ENCODE peak calls at places on chromosomes 4 and X, in six cellular contexts. One of them, this sample, is unnamed. For H3K9me3, the result is how much of the 10 kb centered on the place peaks cover.

GRCh38 chr4:40121515-40121914 is 64.9 kb downstream of the N4BP2 start:
- DNase-seq in esophagus squamous epithelium: no peak
- DNase-seq in lower lobe of right lung: no peak
- DNase-seq in uterus: no peak
- DNase-seq in testis: no peak
- DNase-seq in ovary: no peak
- DNase-seq in this sample: no peak

GRCh38 chr4:26218677-26219181 is 102.1 kb upstream of the RBPJ start:
- DNase-seq in esophagus squamous epithelium: no peak
- DNase-seq in lower lobe of right lung: no peak
- DNase-seq in uterus: no peak
- DNase-seq in testis: no peak
- DNase-seq in ovary: no peak
- DNase-seq in this sample: peak

GRCh38 chr4:6753103-6753560 is 29.4 kb upstream of the KIAA0232 start:
- DNase-seq in esophagus squamous epithelium: no peak
- DNase-seq in lower lobe of right lung: peak
- DNase-seq in uterus: no peak
- DNase-seq in testis: no peak
- DNase-seq in ovary: no peak
- DNase-seq in this sample: no peak

GRCh38 chr4:76457885-76458284 is 22.9 kb downstream of the SHROOM3 start:
- DNase-seq in esophagus squamous epithelium: no peak
- DNase-seq in lower lobe of right lung: no peak
- DNase-seq in uterus: no peak
- DNase-seq in testis: no peak
- DNase-seq in ovary: no peak
- DNase-seq in this sample: no peak

GRCh38 chr4:80196259-80197131 is 808 bp upstream of the PRDM8 start:
- DNase-seq in esophagus squamous epithelium: no peak
- DNase-seq in lower lobe of right lung: no peak
- DNase-seq in uterus: no peak
- DNase-seq in testis: no peak
- DNase-seq in ovary: no peak
- DNase-seq in this sample: no peak

GRCh38 chr4:153634737-153635353 is 49.2 kb upstream of the TLR2 start:
- DNase-seq in esophagus squamous epithelium: no peak
- DNase-seq in lower lobe of right lung: no peak
- DNase-seq in uterus: no peak
- DNase-seq in testis: no peak
- DNase-seq in ovary: no peak
- DNase-seq in this sample: no peak

GRCh38 chr4:169225058-169225751 is 45.6 kb downstream of the SH3RF1 start:
- DNase-seq in esophagus squamous epithelium: no peak
- DNase-seq in lower lobe of right lung: no peak
- DNase-seq in uterus: no peak
- DNase-seq in testis: no peak
- DNase-seq in ovary: no peak
- DNase-seq in this sample: no peak

GRCh38 chr4:123397276-123398150 is 918 bp downstream of the SPRY1 start:
- DNase-seq in esophagus squamous epithelium: no peak
- DNase-seq in lower lobe of right lung: peak
- DNase-seq in uterus: peak
- DNase-seq in testis: peak
- DNase-seq in ovary: peak
- DNase-seq in this sample: peak

GRCh38 chrX:79366888-79367749 is at the start of gene ITM2A:
- DNase-seq in esophagus squamous epithelium: no peak
- DNase-seq in lower lobe of right lung: peak
- DNase-seq in uterus: peak
- DNase-seq in testis: peak
- DNase-seq in ovary: peak
- DNase-seq in this sample: peak

GRCh38 chr4:137946423-137946822 is 295.7 kb downstream of the SLC7A11 start:
- DNase-seq in esophagus squamous epithelium: no peak
- DNase-seq in lower lobe of right lung: no peak
- DNase-seq in uterus: no peak
- DNase-seq in testis: no peak
- DNase-seq in ovary: no peak
- DNase-seq in this sample: no peak

GRCh38 chr4:158667651-158668198 is 4.0 kb downstream of the C4orf46 start:
- DNase-seq in esophagus squamous epithelium: no peak
- DNase-seq in lower lobe of right lung: no peak
- DNase-seq in uterus: no peak
- DNase-seq in testis: no peak
- DNase-seq in ovary: no peak
- DNase-seq in this sample: peak

GRCh38 chr4:137610960-137611359 is 78.7 kb upstream of the PCDH18 start:
- DNase-seq in esophagus squamous epithelium: no peak
- DNase-seq in lower lobe of right lung: no peak
- DNase-seq in uterus: no peak
- DNase-seq in testis: peak
- DNase-seq in ovary: no peak
- DNase-seq in this sample: peak

GRCh38 chr4:68613752-68614151 is 37.6 kb upstream of the UGT2B17 start:
- DNase-seq in esophagus squamous epithelium: no peak
- DNase-seq in lower lobe of right lung: no peak
- DNase-seq in uterus: no peak
- DNase-seq in testis: no peak
- DNase-seq in ovary: no peak
- DNase-seq in this sample: no peak

GRCh38 chrX:39850630-39851152 is 247.1 kb downstream of the BCOR start:
- DNase-seq in esophagus squamous epithelium: no peak
- DNase-seq in lower lobe of right lung: no peak
- DNase-seq in uterus: peak
- DNase-seq in testis: no peak
- DNase-seq in ovary: no peak
- DNase-seq in this sample: peak

GRCh38 chr4:108036252-108036651 is 46.6 kb downstream of the HADH start:
- DNase-seq in esophagus squamous epithelium: no peak
- DNase-seq in lower lobe of right lung: no peak
- DNase-seq in uterus: peak
- DNase-seq in testis: no peak
- DNase-seq in ovary: no peak
- DNase-seq in this sample: no peak

DNA sequence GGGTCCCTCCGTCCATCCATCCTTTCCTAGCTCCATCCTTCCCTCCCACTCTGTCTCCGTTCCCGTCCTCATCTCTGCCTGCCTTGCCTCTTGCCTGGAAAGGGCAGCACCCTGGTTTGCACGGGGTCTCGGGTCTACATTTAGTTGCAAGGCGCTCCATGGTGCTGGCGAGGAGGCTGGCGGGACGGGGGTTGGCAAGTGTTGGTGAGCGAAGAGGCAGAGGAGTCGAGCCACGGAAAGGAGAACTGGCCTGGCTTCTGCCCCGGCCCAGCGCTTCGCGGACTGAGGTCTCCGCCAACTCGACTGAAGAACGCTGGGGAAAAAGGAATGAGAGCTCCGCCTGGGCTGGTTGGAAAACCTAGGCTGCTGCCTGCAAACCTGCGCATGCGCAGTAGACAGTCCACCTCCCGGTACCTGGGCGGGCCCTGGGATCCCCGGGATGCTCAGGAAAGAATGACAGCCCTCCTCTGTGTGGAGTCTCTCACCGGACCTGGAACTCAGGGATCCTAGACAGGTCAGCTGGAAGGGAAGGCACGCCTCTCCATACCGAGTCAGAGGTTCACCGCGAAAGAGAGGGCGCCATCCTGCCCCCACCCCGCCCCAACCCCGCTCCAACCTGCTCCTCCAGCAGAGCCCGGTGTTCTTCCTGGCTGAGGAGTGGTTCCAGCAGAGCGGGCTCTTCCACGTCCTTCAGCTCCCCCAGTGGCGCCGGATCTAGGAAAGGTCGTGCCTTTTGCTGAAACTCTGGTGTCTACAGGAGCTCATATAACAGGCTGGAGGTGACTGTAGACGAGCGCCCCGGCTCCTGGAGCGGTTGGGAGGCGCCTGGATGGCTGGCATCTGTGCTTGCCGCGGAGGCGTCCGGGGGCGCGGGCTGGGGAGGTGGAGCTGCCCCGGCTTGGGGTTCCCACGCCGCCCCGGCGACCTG is 6.0 kb downstream of the FRG2 start:
- DNase-seq in esophagus squamous epithelium: no peak
- DNase-seq in lower lobe of right lung: peak
- DNase-seq in uterus: no peak
- DNase-seq in testis: peak
- DNase-seq in ovary: no peak
- DNase-seq in this sample: peak
- H3K9me3 ChIP-seq in esophagus squamous epithelium: under half
- H3K9me3 ChIP-seq in lower lobe of right lung: under half
- H3K9me3 ChIP-seq in uterus: under half
- H3K9me3 ChIP-seq in testis: under half
- H3K9me3 ChIP-seq in ovary: under half
- H3K9me3 ChIP-seq in this sample: under half

DNA sequence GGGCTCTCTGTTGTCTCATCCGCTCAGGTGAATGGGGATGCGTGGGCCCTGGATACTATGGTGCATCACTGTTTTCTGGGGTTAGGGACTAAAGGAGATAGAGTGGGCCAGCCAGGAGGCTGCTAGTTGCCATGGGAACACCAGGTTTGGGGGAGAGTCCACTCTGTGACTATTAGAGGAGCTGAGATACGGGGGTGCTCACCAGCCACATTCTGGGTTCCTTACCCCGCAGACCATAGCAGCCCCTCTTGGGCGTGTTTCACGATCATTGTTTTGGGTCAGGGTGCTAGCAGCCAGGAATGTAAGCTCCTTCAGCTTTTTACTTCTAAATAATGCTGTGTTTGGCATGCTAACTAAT is 4.6 kb downstream of the EFNB1 start:
- DNase-seq in esophagus squamous epithelium: no peak
- DNase-seq in lower lobe of right lung: no peak
- DNase-seq in uterus: no peak
- DNase-seq in testis: no peak
- DNase-seq in ovary: no peak
- DNase-seq in this sample: no peak
- H3K4me3 ChIP-seq in esophagus squamous epithelium: no peak
- H3K4me3 ChIP-seq in lower lobe of right lung: peak
- H3K4me3 ChIP-seq in uterus: no peak
- H3K4me3 ChIP-seq in testis: no peak
- H3K4me3 ChIP-seq in ovary: no peak
- H3K4me3 ChIP-seq in this sample: no peak

GRCh38 chrX:115939070-115939469 is 231.5 kb upstream of the AGTR2 start:
- DNase-seq in esophagus squamous epithelium: no peak
- DNase-seq in lower lobe of right lung: no peak
- DNase-seq in uterus: no peak
- DNase-seq in testis: no peak
- DNase-seq in ovary: no peak
- DNase-seq in this sample: no peak
- TF ChIP-seq CTCF in esophagus squamous epithelium: no peak
- TF ChIP-seq CTCF in lower lobe of right lung: no peak
- TF ChIP-seq CTCF in uterus: no peak
- TF ChIP-seq CTCF in testis: no peak
- TF ChIP-seq CTCF in ovary: no peak
- TF ChIP-seq CTCF in this sample: no peak

GRCh38 chr4:189124791-189125190 is 815.9 kb upstream of the FRG1 start:
- DNase-seq in esophagus squamous epithelium: no peak
- DNase-seq in lower lobe of right lung: no peak
- DNase-seq in uterus: no peak
- DNase-seq in testis: no peak
- DNase-seq in ovary: no peak
- DNase-seq in this sample: no peak

GRCh38 chr4:189128341-189128740 is 812.3 kb upstream of the FRG1 start:
- DNase-seq in esophagus squamous epithelium: no peak
- DNase-seq in lower lobe of right lung: no peak
- DNase-seq in uterus: no peak
- DNase-seq in testis: no peak
- DNase-seq in ovary: no peak
- DNase-seq in this sample: no peak

GRCh38 chr4:189126040-189126439 is 814.6 kb upstream of the FRG1 start:
- DNase-seq in esophagus squamous epithelium: no peak
- DNase-seq in lower lobe of right lung: no peak
- DNase-seq in uterus: no peak
- DNase-seq in testis: no peak
- DNase-seq in ovary: no peak
- DNase-seq in this sample: no peak

GRCh38 chr4:189121336-189121735 is 819.3 kb upstream of the FRG1 start:
- DNase-seq in esophagus squamous epithelium: no peak
- DNase-seq in lower lobe of right lung: no peak
- DNase-seq in uterus: no peak
- DNase-seq in testis: no peak
- DNase-seq in ovary: no peak
- DNase-seq in this sample: no peak

GRCh38 chr4:189124149-189124758 is 816.4 kb upstream of the FRG1 start:
- DNase-seq in esophagus squamous epithelium: no peak
- DNase-seq in lower lobe of right lung: no peak
- DNase-seq in uterus: no peak
- DNase-seq in testis: peak
- DNase-seq in ovary: no peak
- DNase-seq in this sample: peak
- H3K9me3 ChIP-seq in esophagus squamous epithelium: under half
- H3K9me3 ChIP-seq in lower lobe of right lung: under half
- H3K9me3 ChIP-seq in uterus: under half
- H3K9me3 ChIP-seq in testis: under half
- H3K9me3 ChIP-seq in ovary: under half
- H3K9me3 ChIP-seq in this sample: under half

DNA sequence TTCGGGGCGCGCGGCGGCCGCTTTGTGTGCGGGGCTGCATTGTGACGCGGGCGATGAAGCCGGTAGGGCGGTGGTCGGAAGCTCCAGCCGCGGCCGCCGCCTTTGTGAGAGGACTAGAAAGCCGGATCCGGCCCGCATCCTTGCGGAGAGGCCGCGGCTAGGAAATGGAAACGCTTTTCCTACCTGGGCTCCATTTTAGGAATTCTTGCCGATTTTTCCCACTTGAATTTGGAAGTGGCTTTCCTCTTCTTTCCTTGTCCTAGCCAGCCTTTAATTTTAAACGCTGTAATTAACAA is 708 bp downstream of the TMSB4X start:
- DNase-seq in esophagus squamous epithelium: no peak
- DNase-seq in lower lobe of right lung: peak
- DNase-seq in uterus: no peak
- DNase-seq in testis: no peak
- DNase-seq in ovary: no peak
- DNase-seq in this sample: no peak
- H3K4me3 ChIP-seq in esophagus squamous epithelium: peak
- H3K4me3 ChIP-seq in lower lobe of right lung: peak
- H3K4me3 ChIP-seq in uterus: peak
- H3K4me3 ChIP-seq in testis: peak
- H3K4me3 ChIP-seq in ovary: peak
- H3K4me3 ChIP-seq in this sample: peak

DNA sequence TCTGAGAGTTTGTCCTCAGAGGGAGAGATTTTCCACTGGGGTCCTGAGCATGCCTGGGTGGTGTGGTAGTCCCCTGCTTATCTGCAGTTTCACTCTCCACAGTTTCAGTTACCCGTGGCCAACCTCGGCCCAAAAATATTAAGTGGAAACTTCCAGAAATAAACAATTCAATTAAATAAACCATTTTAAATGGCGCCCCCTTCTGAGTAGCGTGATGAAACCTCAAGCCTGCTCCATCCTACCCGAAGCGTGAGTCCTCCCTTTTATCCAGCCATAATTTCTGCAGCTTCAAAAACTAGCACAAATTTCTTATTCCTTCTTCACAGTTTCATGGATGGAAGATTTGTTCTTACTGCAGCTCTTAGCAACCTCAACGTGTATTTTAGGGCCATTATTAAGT is 26.7 kb downstream of the PNMA6E start:
- DNase-seq in esophagus squamous epithelium: no peak
- DNase-seq in lower lobe of right lung: no peak
- DNase-seq in uterus: no peak
- DNase-seq in testis: no peak
- DNase-seq in ovary: no peak
- DNase-seq in this sample: no peak
- TF ChIP-seq CTCF in esophagus squamous epithelium: no peak
- TF ChIP-seq CTCF in lower lobe of right lung: no peak
- TF ChIP-seq CTCF in uterus: no peak
- TF ChIP-seq CTCF in testis: no peak
- TF ChIP-seq CTCF in ovary: no peak
- TF ChIP-seq CTCF in this sample: no peak

GRCh38 chrX:257681-258289 is 23.4 kb upstream of the PLCXD1 start:
- DNase-seq in esophagus squamous epithelium: no peak
- DNase-seq in lower lobe of right lung: peak
- DNase-seq in uterus: no peak
- DNase-seq in testis: no peak
- DNase-seq in ovary: no peak
- DNase-seq in this sample: no peak
- H3K9me3 ChIP-seq in esophagus squamous epithelium: under half
- H3K9me3 ChIP-seq in lower lobe of right lung: under half
- H3K9me3 ChIP-seq in uterus: under half
- H3K9me3 ChIP-seq in testis: under half
- H3K9me3 ChIP-seq in ovary: under half
- H3K9me3 ChIP-seq in this sample: under half